ENCODE peak calls at places on chromosome 21, in six cellular contexts. One of them, this sample, is unnamed.

GRCh38 chr21:43645987-43646386 is 13.3 kb downstream of the HSF2BP start:
- DNase-seq in HL-60: no peak
- DNase-seq in kidney glomerular epithelial cell: no peak
- DNase-seq in A549: no peak
- DNase-seq in H4: no peak
- DNase-seq in fibroblast of the aortic adventitia: no peak
- DNase-seq in this sample: no peak

GRCh38 chr21:29230541-29231275 is 68.0 kb upstream of the BACH1 start:
- DNase-seq in kidney glomerular epithelial cell: peak; percentile 7
- DNase-seq in H4: no peak
- DNase-seq in A549: no peak
- DNase-seq in fibroblast of the aortic adventitia: peak; percentile 43
- DNase-seq in HL-60: no peak
- DNase-seq in this sample: no peak

GRCh38 chr21:26710155-26710554 is 135.1 kb downstream of the ADAMTS1 start:
- DNase-seq in H4: no peak
- DNase-seq in kidney glomerular epithelial cell: no peak
- DNase-seq in HL-60: no peak
- DNase-seq in fibroblast of the aortic adventitia: no peak
- DNase-seq in A549: no peak
- DNase-seq in this sample: no peak

GRCh38 chr21:25848309-25848708 is 113.5 kb downstream of the GABPA start:
- DNase-seq in H4: no peak
- DNase-seq in fibroblast of the aortic adventitia: no peak
- DNase-seq in HL-60: no peak
- DNase-seq in A549: no peak
- DNase-seq in kidney glomerular epithelial cell: no peak
- DNase-seq in this sample: no peak

GRCh38 chr21:33069994-33070811 is at the start of gene OLIG1:
- DNase-seq in fibroblast of the aortic adventitia: no peak
- DNase-seq in H4: no peak
- DNase-seq in A549: peak; percentile 55
- DNase-seq in kidney glomerular epithelial cell: no peak
- DNase-seq in HL-60: peak; percentile 82
- DNase-seq in this sample: no peak

GRCh38 chr21:42473495-42474042 is 22.5 kb downstream of the RSPH1 start:
- DNase-seq in H4: no peak
- DNase-seq in HL-60: no peak
- DNase-seq in A549: no peak
- DNase-seq in fibroblast of the aortic adventitia: no peak
- DNase-seq in kidney glomerular epithelial cell: no peak
- DNase-seq in this sample: no peak

GRCh38 chr21:38577887-38578286 is 79.6 kb upstream of the ERG start:
- DNase-seq in H4: no peak
- DNase-seq in A549: no peak
- DNase-seq in fibroblast of the aortic adventitia: no peak
- DNase-seq in kidney glomerular epithelial cell: no peak
- DNase-seq in HL-60: no peak
- DNase-seq in this sample: no peak

GRCh38 chr21:42844411-42845113 is 34.8 kb downstream of the WDR4 start:
- DNase-seq in A549: no peak
- DNase-seq in H4: no peak
- DNase-seq in HL-60: no peak
- DNase-seq in fibroblast of the aortic adventitia: no peak
- DNase-seq in kidney glomerular epithelial cell: no peak
- DNase-seq in this sample: no peak

GRCh38 chr21:35646606-35647005 is 413.7 kb downstream of the SETD4 start:
- DNase-seq in H4: no peak
- DNase-seq in kidney glomerular epithelial cell: no peak
- DNase-seq in fibroblast of the aortic adventitia: no peak
- DNase-seq in A549: no peak
- DNase-seq in HL-60: no peak
- DNase-seq in this sample: no peak

GRCh38 chr21:36209626-36210171 is 53.1 kb downstream of the DOP1B start:
- DNase-seq in A549: no peak
- DNase-seq in kidney glomerular epithelial cell: peak; percentile 34
- DNase-seq in fibroblast of the aortic adventitia: peak; percentile 77
- DNase-seq in H4: peak; percentile 72
- DNase-seq in HL-60: no peak
- DNase-seq in this sample: no peak

GRCh38 chr21:23131177-23131576 is 2133.0 kb downstream of the NCAM2 start:
- DNase-seq in HL-60: no peak
- DNase-seq in kidney glomerular epithelial cell: no peak
- DNase-seq in fibroblast of the aortic adventitia: no peak
- DNase-seq in A549: no peak
- DNase-seq in H4: peak; percentile 11
- DNase-seq in this sample: no peak

GRCh38 chr21:38798481-38798882 is 7.2 kb upstream of the ETS2 start:
- DNase-seq in kidney glomerular epithelial cell: no peak
- DNase-seq in A549: peak; percentile 69
- DNase-seq in fibroblast of the aortic adventitia: no peak
- DNase-seq in HL-60: no peak
- DNase-seq in H4: peak; percentile 85
- DNase-seq in this sample: peak; percentile 59

GRCh38 chr21:42040411-42041180 is 30.4 kb upstream of the ZBTB21 start:
- DNase-seq in H4: peak; percentile 98
- DNase-seq in fibroblast of the aortic adventitia: peak; percentile 99
- DNase-seq in HL-60: no peak
- DNase-seq in kidney glomerular epithelial cell: peak; percentile 97
- DNase-seq in A549: peak; percentile 57
- DNase-seq in this sample: peak; percentile 98

GRCh38 chr21:42097860-42098259 is 26.7 kb downstream of the UMODL1 start:
- DNase-seq in kidney glomerular epithelial cell: peak; percentile 95
- DNase-seq in H4: peak; percentile 98
- DNase-seq in fibroblast of the aortic adventitia: peak; percentile 97
- DNase-seq in HL-60: no peak
- DNase-seq in A549: peak; percentile 84
- DNase-seq in this sample: peak; percentile 95

GRCh38 chr21:43942201-43942600 is 69.9 kb upstream of the TRAPPC10 start:
- DNase-seq in H4: no peak
- DNase-seq in kidney glomerular epithelial cell: no peak
- DNase-seq in HL-60: no peak
- DNase-seq in fibroblast of the aortic adventitia: no peak
- DNase-seq in A549: no peak
- DNase-seq in this sample: no peak

GRCh38 chr21:24870633-24871032 is 736.6 kb downstream of the MRPL39 start:
- DNase-seq in HL-60: no peak
- DNase-seq in A549: no peak
- DNase-seq in H4: no peak
- DNase-seq in kidney glomerular epithelial cell: no peak
- DNase-seq in fibroblast of the aortic adventitia: no peak
- DNase-seq in this sample: no peak

GRCh38 chr21:16965424-16965823 is 547.4 kb upstream of the CXADR start:
- DNase-seq in HL-60: no peak
- DNase-seq in fibroblast of the aortic adventitia: no peak
- DNase-seq in A549: no peak
- DNase-seq in kidney glomerular epithelial cell: no peak
- DNase-seq in H4: no peak
- DNase-seq in this sample: no peak

GRCh38 chr21:15749045-15749867 is 19.5 kb downstream of the USP25 start:
- DNase-seq in A549: no peak
- DNase-seq in fibroblast of the aortic adventitia: peak; percentile 51
- DNase-seq in HL-60: no peak
- DNase-seq in H4: no peak
- DNase-seq in kidney glomerular epithelial cell: no peak
- DNase-seq in this sample: no peak

GRCh38 chr21:46068516-46069079 is 29.3 kb upstream of the COL6A2 start:
- DNase-seq in kidney glomerular epithelial cell: no peak
- DNase-seq in H4: no peak
- DNase-seq in HL-60: no peak
- DNase-seq in A549: no peak
- DNase-seq in fibroblast of the aortic adventitia: no peak
- DNase-seq in this sample: no peak

GRCh38 chr21:36702622-36702968 is 3.7 kb downstream of the SIM2 start:
- DNase-seq in A549: no peak
- DNase-seq in kidney glomerular epithelial cell: no peak
- DNase-seq in fibroblast of the aortic adventitia: no peak
- DNase-seq in HL-60: no peak
- DNase-seq in H4: no peak
- DNase-seq in this sample: no peak

GRCh38 chr21:45947296-45947695 is 34.3 kb upstream of the COL6A1 start:
- DNase-seq in fibroblast of the aortic adventitia: no peak
- DNase-seq in H4: no peak
- DNase-seq in HL-60: no peak
- DNase-seq in A549: no peak
- DNase-seq in kidney glomerular epithelial cell: no peak
- DNase-seq in this sample: no peak

GRCh38 chr21:35015435-35016024 is 33.6 kb downstream of the RUNX1 start:
- DNase-seq in fibroblast of the aortic adventitia: no peak
- DNase-seq in H4: no peak
- DNase-seq in kidney glomerular epithelial cell: no peak
- DNase-seq in HL-60: no peak
- DNase-seq in A549: no peak
- DNase-seq in this sample: no peak

GRCh38 chr21:29193907-29194306 is 63.5 kb downstream of the MAP3K7CL start:
- DNase-seq in fibroblast of the aortic adventitia: no peak
- DNase-seq in kidney glomerular epithelial cell: no peak
- DNase-seq in A549: no peak
- DNase-seq in H4: no peak
- DNase-seq in HL-60: no peak
- DNase-seq in this sample: no peak

GRCh38 chr21:37770496-37770895 is 145.8 kb downstream of the KCNJ6 start:
- DNase-seq in HL-60: no peak
- DNase-seq in fibroblast of the aortic adventitia: no peak
- DNase-seq in H4: no peak
- DNase-seq in A549: no peak
- DNase-seq in kidney glomerular epithelial cell: no peak
- DNase-seq in this sample: no peak

GRCh38 chr21:30372139-30372770 is at the start of gene KRTAP13-2:
- DNase-seq in fibroblast of the aortic adventitia: no peak
- DNase-seq in A549: no peak
- DNase-seq in kidney glomerular epithelial cell: no peak
- DNase-seq in H4: no peak
- DNase-seq in HL-60: no peak
- DNase-seq in this sample: no peak

GRCh38 chr21:46118871-46119564 is 21.1 kb downstream of the COL6A2 start:
- DNase-seq in H4: no peak
- DNase-seq in A549: no peak
- DNase-seq in HL-60: no peak
- DNase-seq in fibroblast of the aortic adventitia: no peak
- DNase-seq in kidney glomerular epithelial cell: no peak
- DNase-seq in this sample: peak; percentile 29

GRCh38 chr21:29307718-29308455 is 9.2 kb downstream of the BACH1 start:
- DNase-seq in H4: no peak
- DNase-seq in A549: no peak
- DNase-seq in fibroblast of the aortic adventitia: no peak
- DNase-seq in kidney glomerular epithelial cell: no peak
- DNase-seq in HL-60: no peak
- DNase-seq in this sample: no peak

GRCh38 chr21:39313042-39313456 is 383 bp downstream of the BRWD1 start:
- DNase-seq in fibroblast of the aortic adventitia: no peak
- DNase-seq in H4: no peak
- DNase-seq in A549: peak; percentile 10
- DNase-seq in kidney glomerular epithelial cell: no peak
- DNase-seq in HL-60: peak; percentile 47
- DNase-seq in this sample: no peak

GRCh38 chr21:41985662-41986416 is 24.3 kb downstream of the ZBTB21 start:
- DNase-seq in A549: no peak
- DNase-seq in fibroblast of the aortic adventitia: no peak
- DNase-seq in kidney glomerular epithelial cell: no peak
- DNase-seq in HL-60: no peak
- DNase-seq in H4: no peak
- DNase-seq in this sample: no peak

GRCh38 chr21:44511219-44511937 is 28.6 kb downstream of the KRTAP10-1 start:
- DNase-seq in A549: no peak
- DNase-seq in H4: no peak
- DNase-seq in HL-60: no peak
- DNase-seq in kidney glomerular epithelial cell: no peak
- DNase-seq in fibroblast of the aortic adventitia: no peak
- DNase-seq in this sample: no peak

GRCh38 chr21:31530918-31531705 is 128.4 kb upstream of the SOD1 start:
- DNase-seq in H4: peak; percentile 73
- DNase-seq in HL-60: no peak
- DNase-seq in fibroblast of the aortic adventitia: no peak
- DNase-seq in kidney glomerular epithelial cell: no peak
- DNase-seq in A549: no peak
- DNase-seq in this sample: no peak

GRCh38 chr21:45021428-45022347 is 52.7 kb upstream of the ADARB1 start:
- DNase-seq in H4: no peak
- DNase-seq in fibroblast of the aortic adventitia: no peak
- DNase-seq in HL-60: no peak
- DNase-seq in A549: no peak
- DNase-seq in kidney glomerular epithelial cell: no peak
- DNase-seq in this sample: no peak

GRCh38 chr21:45887121-45887611 is 94.4 kb upstream of the COL6A1 start:
- DNase-seq in A549: no peak
- DNase-seq in kidney glomerular epithelial cell: no peak
- DNase-seq in HL-60: no peak
- DNase-seq in H4: no peak
- DNase-seq in fibroblast of the aortic adventitia: no peak
- DNase-seq in this sample: no peak

GRCh38 chr21:14074177-14074576 is 136.6 kb downstream of the LIPI start:
- DNase-seq in H4: no peak
- DNase-seq in A549: no peak
- DNase-seq in HL-60: no peak
- DNase-seq in fibroblast of the aortic adventitia: no peak
- DNase-seq in kidney glomerular epithelial cell: no peak
- DNase-seq in this sample: no peak

GRCh38 chr21:34930971-34931370 is 118.1 kb downstream of the RUNX1 start:
- DNase-seq in fibroblast of the aortic adventitia: peak; percentile 49
- DNase-seq in A549: no peak
- DNase-seq in H4: no peak
- DNase-seq in HL-60: no peak
- DNase-seq in kidney glomerular epithelial cell: peak; percentile 86
- DNase-seq in this sample: peak; percentile 38

GRCh38 chr21:46004168-46004861 is 22.7 kb downstream of the COL6A1 start:
- DNase-seq in kidney glomerular epithelial cell: no peak
- DNase-seq in HL-60: no peak
- DNase-seq in H4: no peak
- DNase-seq in A549: no peak
- DNase-seq in fibroblast of the aortic adventitia: no peak
- DNase-seq in this sample: no peak

GRCh38 chr21:26883768-26884167 is 38.6 kb upstream of the ADAMTS1 start:
- DNase-seq in HL-60: no peak
- DNase-seq in kidney glomerular epithelial cell: no peak
- DNase-seq in A549: no peak
- DNase-seq in H4: no peak
- DNase-seq in fibroblast of the aortic adventitia: peak; percentile 37
- DNase-seq in this sample: no peak

GRCh38 chr21:41620982-41621381 is 113.0 kb upstream of the TMPRSS2 start:
- DNase-seq in kidney glomerular epithelial cell: no peak
- DNase-seq in H4: no peak
- DNase-seq in HL-60: no peak
- DNase-seq in fibroblast of the aortic adventitia: peak; percentile 63
- DNase-seq in A549: no peak
- DNase-seq in this sample: no peak